ENCODE peak calls at places on chromosomes 6 and 20, in six cellular contexts. One of them, this sample, is unnamed.
A peak's percentile ranks its signal among the peaks of the same experiment; 100 is the strongest.

GRCh38 chr6:130362128-130362527 is 3.7 kb upstream of the TMEM200A start:
- DNase-seq in colonic mucosa: peak; percentile 58
- DNase-seq in cardiac fibroblast: no peak
- DNase-seq in HTR-8/SVneo: no peak
- DNase-seq in KBM-7: no peak
- DNase-seq in activated CD4-positive, CD25-positive, alpha-beta regulatory T cell treated with anti-CD3 and anti-CD28 coated beads, Interleukin-2, amount 50 U/mL, for 16 hours: no peak
- DNase-seq in this sample: no peak

GRCh38 chr6:157775376-157775775 is 47.7 kb upstream of the SNX9 start:
- DNase-seq in colonic mucosa: no peak
- DNase-seq in KBM-7: no peak
- DNase-seq in activated CD4-positive, CD25-positive, alpha-beta regulatory T cell treated with anti-CD3 and anti-CD28 coated beads, Interleukin-2, amount 50 U/mL, for 16 hours: no peak
- DNase-seq in HTR-8/SVneo: no peak
- DNase-seq in cardiac fibroblast: no peak
- DNase-seq in this sample: no peak

GRCh38 chr6:20686142-20686541 is 151.9 kb downstream of the CDKAL1 start:
- DNase-seq in activated CD4-positive, CD25-positive, alpha-beta regulatory T cell treated with anti-CD3 and anti-CD28 coated beads, Interleukin-2, amount 50 U/mL, for 16 hours: no peak
- DNase-seq in KBM-7: no peak
- DNase-seq in cardiac fibroblast: no peak
- DNase-seq in HTR-8/SVneo: no peak
- DNase-seq in colonic mucosa: no peak
- DNase-seq in this sample: no peak

GRCh38 chr20:37773260-37773825 is 79.5 kb downstream of the CTNNBL1 start:
- DNase-seq in cardiac fibroblast: no peak
- DNase-seq in HTR-8/SVneo: no peak
- DNase-seq in KBM-7: no peak
- DNase-seq in colonic mucosa: no peak
- DNase-seq in activated CD4-positive, CD25-positive, alpha-beta regulatory T cell treated with anti-CD3 and anti-CD28 coated beads, Interleukin-2, amount 50 U/mL, for 16 hours: no peak
- DNase-seq in this sample: no peak

GRCh38 chr6:71498643-71499042 is 210.0 kb downstream of the OGFRL1 start:
- DNase-seq in HTR-8/SVneo: no peak
- DNase-seq in colonic mucosa: no peak
- DNase-seq in cardiac fibroblast: no peak
- DNase-seq in activated CD4-positive, CD25-positive, alpha-beta regulatory T cell treated with anti-CD3 and anti-CD28 coated beads, Interleukin-2, amount 50 U/mL, for 16 hours: no peak
- DNase-seq in KBM-7: no peak
- DNase-seq in this sample: no peak

GRCh38 chr6:141752677-141753076 is 380.0 kb upstream of the GJE1 start:
- DNase-seq in cardiac fibroblast: no peak
- DNase-seq in KBM-7: no peak
- DNase-seq in HTR-8/SVneo: no peak
- DNase-seq in activated CD4-positive, CD25-positive, alpha-beta regulatory T cell treated with anti-CD3 and anti-CD28 coated beads, Interleukin-2, amount 50 U/mL, for 16 hours: no peak
- DNase-seq in colonic mucosa: no peak
- DNase-seq in this sample: no peak

GRCh38 chr6:160198577-160199211 is 59.9 kb downstream of the SLC22A2 start:
- DNase-seq in activated CD4-positive, CD25-positive, alpha-beta regulatory T cell treated with anti-CD3 and anti-CD28 coated beads, Interleukin-2, amount 50 U/mL, for 16 hours: no peak
- DNase-seq in KBM-7: no peak
- DNase-seq in colonic mucosa: peak; percentile 50
- DNase-seq in HTR-8/SVneo: no peak
- DNase-seq in cardiac fibroblast: no peak
- DNase-seq in this sample: no peak

GRCh38 chr20:46215913-46216707 is 92.2 kb downstream of the CDH22 start:
- DNase-seq in activated CD4-positive, CD25-positive, alpha-beta regulatory T cell treated with anti-CD3 and anti-CD28 coated beads, Interleukin-2, amount 50 U/mL, for 16 hours: no peak
- DNase-seq in HTR-8/SVneo: peak; percentile 92
- DNase-seq in cardiac fibroblast: peak; percentile 46
- DNase-seq in colonic mucosa: no peak
- DNase-seq in KBM-7: peak; percentile 29
- DNase-seq in this sample: no peak

GRCh38 chr6:165769884-165770283 is 106.8 kb upstream of the PDE10A start:
- DNase-seq in cardiac fibroblast: no peak
- DNase-seq in activated CD4-positive, CD25-positive, alpha-beta regulatory T cell treated with anti-CD3 and anti-CD28 coated beads, Interleukin-2, amount 50 U/mL, for 16 hours: no peak
- DNase-seq in HTR-8/SVneo: no peak
- DNase-seq in colonic mucosa: no peak
- DNase-seq in KBM-7: no peak
- DNase-seq in this sample: no peak

GRCh38 chr20:63097336-63097831 is 90.6 kb upstream of the BHLHE23 start:
- DNase-seq in colonic mucosa: no peak
- DNase-seq in cardiac fibroblast: no peak
- DNase-seq in KBM-7: no peak
- DNase-seq in activated CD4-positive, CD25-positive, alpha-beta regulatory T cell treated with anti-CD3 and anti-CD28 coated beads, Interleukin-2, amount 50 U/mL, for 16 hours: no peak
- DNase-seq in HTR-8/SVneo: no peak
- DNase-seq in this sample: no peak

GRCh38 chr20:12847862-12848261 is 160.9 kb upstream of the SPTLC3 start:
- DNase-seq in KBM-7: no peak
- DNase-seq in cardiac fibroblast: peak; percentile 7
- DNase-seq in HTR-8/SVneo: no peak
- DNase-seq in colonic mucosa: no peak
- DNase-seq in activated CD4-positive, CD25-positive, alpha-beta regulatory T cell treated with anti-CD3 and anti-CD28 coated beads, Interleukin-2, amount 50 U/mL, for 16 hours: no peak
- DNase-seq in this sample: no peak

GRCh38 chr20:37519508-37520416 is 1.3 kb upstream of the NNAT start:
- DNase-seq in activated CD4-positive, CD25-positive, alpha-beta regulatory T cell treated with anti-CD3 and anti-CD28 coated beads, Interleukin-2, amount 50 U/mL, for 16 hours: no peak
- DNase-seq in colonic mucosa: no peak
- DNase-seq in HTR-8/SVneo: no peak
- DNase-seq in cardiac fibroblast: no peak
- DNase-seq in KBM-7: no peak
- DNase-seq in this sample: no peak

This sample was measured in mesothelial cell of epicardium.